ENCODE peak calls at places on chromosomes 6 and 20, in eight cellular contexts. P is HFFc6; D is stimulated activated CD4-positive, alpha-beta T cell treated with anti-CD3 and anti-CD28 coated beads, Interleukin-12 subunit alpha, Interleukin-12 subunit beta, amount 100 ng/mL, for 4 hours; V is putamen; S is activated gamma-delta T cell treated with Interleukin-2 at 50 U/mL for 16 hours; G is activated CD4-positive, alpha-beta T cell treated with anti-CD3 and anti-CD28 coated beads, Interleukin-2, amount 50 U/mL, for 24 hours; L is stimulated activated naive B cell treated with anti-CD40 and anti-IgM and Interleukin-4, amounts not matched to agents 10 μg/mL and 1 μg/mL and 100 μg/mL, for 72 hours; B is NB4. K is an unnamed sample.
A peak's percentile ranks its signal among the peaks of the same experiment; 100 is the strongest.

GRCh38 chr20:20362774-20363435 is 5.0 kb upstream of the INSM1 start:
- DNase-seq in P (no peak), S (no peak), G (no peak), D (no peak), B (peak; percentile 31), V (no peak), L (no peak), K (no peak)

GRCh38 chr20:2178328-2179232 is 77.0 kb downstream of the STK35 start:
- DNase-seq in L (no peak), S (no peak), G (no peak), D (no peak), P (no peak), V (no peak), B (no peak), K (no peak)

GRCh38 chr6:106757267-106757666 is 127.9 kb downstream of the QRSL1 start:
- DNase-seq in S (no peak), P (no peak), V (no peak), G (no peak), D (no peak), L (no peak), B (no peak), K (no peak)

GRCh38 chr6:144466716-144467115 is 181.6 kb downstream of the UTRN start:
- DNase-seq in D (no peak), S (no peak), L (no peak), P (no peak), V (no peak), G (no peak), B (no peak), K (no peak)

GRCh38 chr6:131995924-131996323 is 44.8 kb upstream of the CCN2 start:
- DNase-seq in P (peak; percentile 85), S (no peak), L (no peak), V (no peak), B (no peak), D (no peak), G (no peak), K (no peak)

GRCh38 chr6:38306915-38307314 is 332.8 kb downstream of the BTBD9 start:
- DNase-seq in D (no peak), L (no peak), S (no peak), G (no peak), B (no peak), P (no peak), V (no peak), K (no peak)

GRCh38 chr20:38181207-38181693 is 16.2 kb upstream of the TGM2 start:
- DNase-seq in D (no peak), B (no peak), P (peak; percentile 47), G (no peak), L (peak; percentile 74), V (no peak), S (no peak), K (no peak)

GRCh38 chr20:60345106-60345505 is 386.9 kb downstream of the CDH26 start:
- DNase-seq in V (no peak), D (no peak), L (no peak), P (no peak), G (no peak), S (no peak), B (peak; percentile 18), K (no peak)

GRCh38 chr6:130396722-130397121 is 30.9 kb downstream of the TMEM200A start:
- DNase-seq in B (no peak), S (no peak), P (no peak), D (no peak), V (no peak), L (no peak), G (no peak), K (no peak)